ENCODE peak calls at places on chromosomes 2 and 18, in five cellular contexts. T is adrenal gland; O is ovary; V is activated CD8-positive, alpha-beta memory T cell treated with anti-CD3 and anti-CD28 coated beads for 48 hours; P is activated T-cell treated with anti-CD3 and anti-CD28 coated beads for 48 hours. S is an unnamed sample.

GRCh38 chr18:59057493-59057795 is 82.2 kb upstream of the SEC11C start:
- DNase-seq in T (no peak), O (no peak), V (no peak), P (no peak), S (no peak)

GRCh38 chr2:239067196-239067865 is 219.4 kb downstream of the TWIST2 start:
- DNase-seq in V (no peak), T (no peak), P (no peak), O (no peak), S (no peak)

GRCh38 chr18:78138993-78139496 is 840.6 kb upstream of the SALL3 start:
- DNase-seq in V (no peak), O (no peak), T (no peak), P (no peak), S (no peak)

GRCh38 chr2:164917296-164917903 is 37.9 kb downstream of the SLC38A11 start:
- DNase-seq in V (no peak), T (peak; percentile 67), O (peak; percentile 71), P (no peak), S (no peak)

GRCh38 chr18:59505311-59505710 is 146.2 kb upstream of the LMAN1 start:
- DNase-seq in T (no peak), O (no peak), V (no peak), P (no peak), S (no peak)

GRCh38 chr2:140586379-140586778 is 1544.4 kb downstream of the LRP1B start:
- DNase-seq in O (no peak), T (no peak), V (no peak), P (no peak), S (no peak)

GRCh38 chr2:128809256-128809636 is 490.6 kb upstream of the HS6ST1 start:
- DNase-seq in T (no peak), P (no peak), V (no peak), O (no peak), S (no peak)

GRCh38 chr18:53997064-53997463 is 227.4 kb downstream of the MBD2 start:
- DNase-seq in P (no peak), O (no peak), V (no peak), T (no peak), S (no peak)

GRCh38 chr2:241774419-241775222 is 2.0 kb upstream of the GAL3ST2 start:
- DNase-seq in P (no peak), V (no peak), T (peak; percentile 68), O (no peak), S (no peak)

GRCh38 chr2:68762665-68763064 is 28.1 kb downstream of the ARHGAP25 start:
- DNase-seq in T (no peak), V (no peak), P (no peak), O (no peak), S (no peak)

GRCh38 chr18:42192251-42193248 is 237.5 kb downstream of the PIK3C3 start:
- DNase-seq in O (no peak), T (no peak), V (no peak), P (no peak), S (no peak)

GRCh38 chr2:86392873-86393272 is 48.3 kb upstream of the KDM3A start:
- DNase-seq in P (no peak), V (no peak), T (peak; percentile 61), O (no peak), S (no peak)

GRCh38 chr2:101893676-101894381 is 97.9 kb upstream of the IL1R2 start:
- DNase-seq in T (no peak), P (no peak), V (no peak), O (no peak), S (no peak)

GRCh38 chr18:32840962-32841361 is 68.1 kb upstream of the KLHL14 start:
- DNase-seq in O (no peak), V (no peak), T (no peak), P (no peak), S (no peak)

GRCh38 chr2:7007846-7008741 is 90.9 kb downstream of the RNF144A start:
- DNase-seq in V (no peak), O (peak; percentile 78), T (peak; percentile 99), P (no peak), S (no peak)

GRCh38 chr2:101820519-101820918 is 123.0 kb downstream of the MAP4K4 start:
- DNase-seq in P (peak; percentile 16), T (no peak), V (no peak), O (no peak), S (no peak)

GRCh38 chr2:17830053-17831034 is 14.1 kb downstream of the MSGN1 start:
- DNase-seq in P (peak; percentile 53), V (peak; percentile 30), O (no peak), T (peak; percentile 62), S (peak; percentile 26)

GRCh38 chr2:11572996-11573395 is 39.2 kb downstream of the GREB1 start:
- DNase-seq in T (no peak), P (no peak), V (no peak), O (peak; percentile 32), S (no peak)

GRCh38 chr18:21164746-21165145 is 53.1 kb upstream of the ROCK1 start:
- DNase-seq in V (no peak), O (no peak), T (no peak), P (no peak), S (no peak)

GRCh38 chr2:174605687-174606086 is 8.1 kb upstream of the WIPF1 start:
- DNase-seq in V (no peak), O (no peak), T (no peak), P (no peak), S (no peak)

GRCh38 chr2:111667542-111668273 is 216.3 kb downstream of the ANAPC1 start:
- DNase-seq in V (no peak), T (peak; percentile 61), P (no peak), O (no peak), S (no peak)

GRCh38 chr18:51668101-51668500 is 470.6 kb upstream of the MEX3C start:
- DNase-seq in T (peak; percentile 68), O (no peak), P (peak; percentile 38), V (peak; percentile 54), S (peak; percentile 26)

S was measured in stimulated activated naive CD8-positive, alpha-beta T cell treated with anti-CD3 and anti-CD28 coated beads, Interleukin-15, amount 100 ng/mL, for 72 hours.